ENCODE peak calls at places on chromosomes 5 and 9, in six cellular contexts. J is mucosa of descending colon, X is colonic mucosa, S is neural progenitor cell, Y is ascending aorta, Z is upper lobe of right lung. I is an unnamed sample. For H3K4me1 and H3K36me3, the result is how much of the 10 kb centered on the place peaks cover.

GRCh38 chr5:169162407-169162806 is 138.5 kb downstream of the SLIT3 start:
- DNase-seq in J (no peak), X (no peak), S (no peak), Y (no peak), Z (no peak), I (no peak)

GRCh38 chr5:123157797-123158528 is 68.9 kb downstream of the PRDM6 start:
- DNase-seq in J (no peak), X (no peak), S (no peak), Y (no peak), Z (no peak), I (no peak)

GRCh38 chr9:111131219-111131618 is 92.9 kb upstream of the LPAR1 start:
- DNase-seq in J (no peak), X (no peak), S (no peak), Y (no peak), Z (no peak), I (no peak)

GRCh38 chr9:112025886-112026285 is 129.3 kb downstream of the UGCG start:
- DNase-seq in J (no peak), X (no peak), S (no peak), Y (no peak), Z (no peak), I (no peak)

GRCh38 chr9:78769684-78770083 is 472.8 kb downstream of the PSAT1 start:
- DNase-seq in J (no peak), X (no peak), S (no peak), Y (no peak), Z (no peak), I (no peak)

GRCh38 chr9:127177682-127178265 is 55.3 kb upstream of the ANGPTL2 start:
- DNase-seq in J (no peak), X (peak), S (no peak), Y (peak), Z (peak), I (peak)

GRCh38 chr9:127417130-127418036 is 6.8 kb upstream of the ZNF79 start:
- DNase-seq in J (no peak), X (no peak), S (no peak), Y (no peak), Z (no peak), I (no peak)

GRCh38 chr5:150112211-150113046 is 26.1 kb upstream of the CSF1R start:
- DNase-seq in J (no peak), X (peak), S (peak), Y (peak), Z (peak), I (no peak)

GRCh38 chr9:97941323-97941722 is 3.4 kb upstream of the HEMGN start:
- DNase-seq in J (no peak), X (no peak), S (no peak), Y (no peak), Z (no peak), I (no peak)

GRCh38 chr5:130652178-130652577 is 512.9 kb downstream of the HINT1 start:
- DNase-seq in J (no peak), X (no peak), S (no peak), Y (no peak), Z (no peak), I (no peak)

GRCh38 chr9:129111143-129111761 is at the start of gene PTPA:
- DNase-seq in J (peak), X (peak), S (peak), Y (peak), Z (peak), I (no peak)

GRCh38 chr5:60604771-60605170 is 95.2 kb downstream of the DEPDC1B start:
- DNase-seq in J (no peak), X (no peak), S (no peak), Y (no peak), Z (no peak), I (no peak)
- H3K4me1 ChIP-seq in J (under half), X (under half), S (under half), Y (under half), Z (under half), I (under half)

DNA sequence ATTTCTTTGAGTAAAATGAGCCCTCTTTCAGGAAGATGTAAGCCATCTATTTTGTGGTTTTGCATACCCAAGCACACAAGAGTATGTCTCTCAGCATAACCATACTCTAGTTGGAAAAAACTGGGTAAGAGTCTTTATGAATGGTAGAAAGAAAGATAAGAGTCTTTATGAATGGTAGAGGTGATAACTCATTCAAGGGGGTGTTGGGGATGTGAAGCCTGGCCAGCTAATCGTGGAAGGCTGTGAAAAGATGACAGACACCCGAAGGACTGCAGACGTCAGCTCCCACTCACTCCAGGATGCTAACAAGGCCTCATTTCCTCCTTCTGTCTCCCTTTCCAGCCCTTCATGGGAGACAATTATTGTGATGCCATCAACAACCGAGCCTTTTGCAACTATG is 228.5 kb downstream of the PAPPA start:
- DNase-seq in J (no peak), X (no peak), S (no peak), Y (no peak), Z (no peak), I (no peak)
- TF ChIP-seq CTCF in J (no peak), X (no peak), S (no peak), Y (no peak), Z (no peak), I (no peak)

GRCh38 chr5:78530342-78531096 is 118.1 kb downstream of the LHFPL2 start:
- DNase-seq in J (no peak), X (no peak), S (no peak), Y (peak), Z (no peak), I (no peak)

GRCh38 chr5:78526049-78526525 is 122.5 kb downstream of the LHFPL2 start:
- DNase-seq in J (no peak), X (no peak), S (no peak), Y (peak), Z (no peak), I (no peak)

GRCh38 chr5:78523314-78524193 is 125.0 kb downstream of the LHFPL2 start:
- DNase-seq in J (no peak), X (no peak), S (no peak), Y (no peak), Z (no peak), I (no peak)

GRCh38 chr5:78527925-78528324 is 120.6 kb downstream of the LHFPL2 start:
- DNase-seq in J (no peak), X (no peak), S (no peak), Y (no peak), Z (no peak), I (no peak)

GRCh38 chr5:78527054-78527884 is 121.3 kb downstream of the LHFPL2 start:
- DNase-seq in J (no peak), X (peak), S (peak), Y (peak), Z (no peak), I (no peak)
- H3K36me3 ChIP-seq in J (under half), X (under half), S (under half), Y (under half), Z (under half), I (under half)

GRCh38 chr5:135429886-135430437 is 17.2 kb downstream of the DCANP1 start:
- DNase-seq in J (no peak), X (no peak), S (no peak), Y (no peak), Z (no peak), I (no peak)
- H3K4me1 ChIP-seq in J (under half), X (under half), S (under half), Y (under half), Z (under half), I (under half)

GRCh38 chr5:74035521-74035937 is 409.5 kb downstream of the ARHGEF28 start:
- DNase-seq in J (no peak), X (peak), S (no peak), Y (no peak), Z (no peak), I (peak)
- TF ChIP-seq CTCF in J (peak), X (peak), S (peak), Y (peak), Z (peak), I (peak)

GRCh38 chr9:114370251-114370984 is 17.4 kb downstream of the AKNA start:
- DNase-seq in J (no peak), X (no peak), S (peak), Y (no peak), Z (peak), I (no peak)
- H3K36me3 ChIP-seq in J (under half), X (under half), S (under half), Y (half or more), Z (half or more), I (under half)

DNA sequence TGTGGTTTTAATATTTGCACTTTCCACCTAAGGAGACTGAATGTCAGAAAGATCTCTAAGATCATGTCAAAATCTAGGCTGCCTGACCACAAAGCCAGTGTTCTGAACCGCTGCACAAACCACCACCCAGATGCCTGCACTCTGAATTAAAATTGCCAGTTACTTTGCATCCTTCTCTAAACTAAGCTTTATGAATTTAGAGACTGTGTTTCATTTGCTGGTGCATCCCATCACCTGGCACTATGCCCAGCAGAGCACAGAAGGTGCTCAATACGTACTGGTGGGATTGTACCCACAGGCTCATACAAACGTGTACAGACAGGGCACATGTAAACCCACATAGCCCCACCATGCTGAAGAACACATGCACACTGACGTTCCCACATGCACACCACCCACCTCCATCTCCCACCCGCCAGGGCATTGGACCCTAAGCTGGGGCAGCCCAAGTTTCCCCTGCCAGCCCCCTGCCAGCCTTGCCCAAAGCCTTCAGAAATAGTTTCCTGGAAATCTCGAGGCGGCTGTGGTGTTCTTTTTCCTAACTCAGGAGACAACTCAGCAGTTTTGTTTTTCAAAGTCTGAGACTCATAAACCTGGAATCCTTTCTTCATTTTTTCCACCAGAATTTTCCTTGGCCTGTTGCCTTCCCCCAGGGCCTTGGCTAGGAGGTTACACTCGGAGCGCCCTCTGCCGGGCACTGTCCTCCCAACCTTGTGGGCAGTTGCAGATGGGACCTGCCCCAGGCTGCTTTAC is 9.6 kb upstream of the TRAF1 start:
- DNase-seq in J (peak), X (peak), S (peak), Y (peak), Z (peak), I (peak)
- H3K4me1 ChIP-seq in J (under half), X (under half), S (under half), Y (under half), Z (half or more), I (under half)

GRCh38 chr5:117077142-117077541 is 502.5 kb upstream of the SEMA6A start:
- DNase-seq in J (no peak), X (no peak), S (peak), Y (no peak), Z (no peak), I (no peak)
- TF ChIP-seq CTCF in J (no peak), X (no peak), S (peak), Y (no peak), Z (peak), I (peak)

DNA sequence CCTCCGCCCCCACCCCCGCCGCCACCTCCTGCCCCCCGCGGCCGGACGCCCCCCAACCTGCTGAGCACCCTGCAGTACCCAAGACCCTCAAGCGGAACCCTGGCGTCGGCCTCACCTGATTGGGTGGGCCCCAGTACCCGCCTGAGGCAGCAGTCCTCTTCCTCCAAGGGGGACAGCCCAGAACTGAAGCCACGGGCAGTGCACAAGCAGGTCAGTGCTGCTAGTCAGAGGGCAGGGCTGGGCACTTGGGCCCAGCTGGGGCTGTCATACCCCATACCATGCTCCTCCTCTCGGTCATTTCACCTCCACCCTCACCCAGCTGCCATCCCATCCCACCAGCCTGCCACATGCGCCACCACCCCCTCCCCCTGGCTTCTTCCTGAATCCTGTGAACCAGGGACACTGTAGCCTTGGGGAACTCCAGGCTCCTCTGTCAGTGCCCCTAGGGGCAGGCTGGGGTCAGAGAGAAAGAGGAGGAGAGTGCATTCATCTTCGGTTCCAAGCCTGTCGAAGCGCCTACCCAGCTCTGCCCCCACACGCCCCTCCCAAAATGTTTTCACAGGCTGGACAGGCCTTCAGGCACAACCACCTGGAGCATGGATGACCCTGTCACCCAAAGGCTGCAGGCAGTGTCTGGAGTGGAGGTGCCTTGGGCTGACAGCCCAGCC is 122.0 kb downstream of the DAB2IP start:
- DNase-seq in J (peak), X (no peak), S (no peak), Y (peak), Z (no peak), I (peak)
- H3K36me3 ChIP-seq in J (under half), X (under half), S (under half), Y (half or more), Z (half or more), I (half or more)

I was measured in RWPE2.